ENCODE peak calls at places on chromosome 6, in five cellular contexts. M, W, U, J and Q are unnamed samples.

GRCh38 chr6:71383891-71384489 is 95.4 kb downstream of the OGFRL1 start:
- DNase-seq in M (peak), W (peak), U (no peak), J (peak), Q (no peak)

GRCh38 chr6:34305982-34306702 is 57.3 kb upstream of the SMIM29 start:
- DNase-seq in M (no peak), W (peak), U (peak), J (no peak), Q (no peak)

GRCh38 chr6:106461084-106461483 is 100.6 kb downstream of the CRYBG1 start:
- DNase-seq in M (no peak), W (no peak), U (no peak), J (peak), Q (no peak)

GRCh38 chr6:163260111-163260895 is 154.2 kb upstream of the QKI start:
- DNase-seq in M (peak), W (no peak), U (peak), J (peak), Q (no peak)

GRCh38 chr6:34243901-34244884 is 4.6 kb downstream of the SMIM29 start:
- DNase-seq in M (no peak), W (peak), U (no peak), J (peak), Q (no peak)

GRCh38 chr6:160882741-160883340 is 108.7 kb upstream of the MAP3K4 start:
- DNase-seq in M (no peak), W (no peak), U (no peak), J (no peak), Q (no peak)

GRCh38 chr6:145137425-145137824 is 597.9 kb downstream of the EPM2A start:
- DNase-seq in M (no peak), W (peak), U (no peak), J (no peak), Q (no peak)

GRCh38 chr6:71496018-71496800 is 207.6 kb downstream of the OGFRL1 start:
- DNase-seq in M (no peak), W (no peak), U (no peak), J (no peak), Q (no peak)

GRCh38 chr6:67606905-67607828 is 1027.9 kb upstream of the ADGRB3 start:
- DNase-seq in M (no peak), W (no peak), U (peak), J (no peak), Q (no peak)

GRCh38 chr6:167658106-167658505 is 168.6 kb upstream of the AFDN start:
- DNase-seq in M (no peak), W (no peak), U (no peak), J (no peak), Q (no peak)